ENCODE peak calls at places on chromosomes 12 and 14, in seven cellular contexts. V is T-helper 1 cell, X is kidney, Q is T-helper 2 cell, P is left kidney, R is fibroblast of lung, Y is MCF 10A. N is an unnamed sample.

GRCh38 chr14:68011629-68012028 is 192.1 kb downstream of the RAD51B start:
- DNase-seq in V (no peak), X (no peak), Q (no peak), P (peak; percentile 44), R (peak; percentile 96), Y (peak; percentile 27), N (no peak)

GRCh38 chr14:71733210-71733883 is 198.9 kb upstream of the RGS6 start:
- DNase-seq in V (no peak), X (no peak), Q (no peak), P (no peak), R (peak; percentile 82), Y (no peak), N (no peak)

GRCh38 chr12:71938728-71939385 is at the start of gene TPH2:
- DNase-seq in V (peak; percentile 12), X (peak; percentile 63), Q (peak; percentile 19), P (peak; percentile 94), R (peak; percentile 56), Y (peak; percentile 71), N (no peak)

GRCh38 chr12:94649349-94650142 is 811 bp downstream of the TMCC3 start:
- DNase-seq in V (peak; percentile 16), X (peak; percentile 86), Q (no peak), P (peak; percentile 76), R (peak; percentile 30), Y (peak; percentile 20), N (peak; percentile 69)

GRCh38 chr14:76829016-76829365 is 2.8 kb downstream of the LRRC74A start:
- DNase-seq in V (no peak), X (no peak), Q (no peak), P (no peak), R (no peak), Y (peak; percentile 5), N (no peak)

GRCh38 chr14:20732477-20732876 is 13.2 kb upstream of the EDDM3A start:
- DNase-seq in V (no peak), X (no peak), Q (no peak), P (no peak), R (no peak), Y (no peak), N (no peak)

GRCh38 chr14:74686324-74686723 is 26.6 kb downstream of the AREL1 start:
- DNase-seq in V (no peak), X (no peak), Q (no peak), P (no peak), R (no peak), Y (no peak), N (no peak)

GRCh38 chr14:89378119-89378518 is 38.9 kb downstream of the FOXN3 start:
- DNase-seq in V (no peak), X (no peak), Q (no peak), P (no peak), R (peak; percentile 89), Y (no peak), N (no peak)

GRCh38 chr14:99809864-99810854 is 16.9 kb downstream of the EML1 start:
- DNase-seq in V (no peak), X (no peak), Q (no peak), P (no peak), R (no peak), Y (no peak), N (no peak)

GRCh38 chr14:36474593-36474992 is 45.4 kb downstream of the NKX2-1 start:
- DNase-seq in V (no peak), X (no peak), Q (no peak), P (no peak), R (no peak), Y (no peak), N (no peak)

GRCh38 chr12:124512667-124513296 is 54.6 kb downstream of the NCOR2 start:
- DNase-seq in V (no peak), X (peak; percentile 95), Q (no peak), P (peak; percentile 78), R (peak; percentile 97), Y (peak; percentile 99), N (no peak)

GRCh38 chr14:21846227-21846885 is 172.7 kb upstream of the OR4E1 start:
- DNase-seq in V (peak; percentile 44), X (no peak), Q (peak; percentile 66), P (peak; percentile 17), R (no peak), Y (peak; percentile 45), N (peak; percentile 28)

GRCh38 chr12:46233418-46233817 is 35.4 kb downstream of the SLC38A1 start:
- DNase-seq in V (no peak), X (no peak), Q (no peak), P (no peak), R (no peak), Y (no peak), N (no peak)

GRCh38 chr12:28767836-28768348 is 381.2 kb upstream of the FAR2 start:
- DNase-seq in V (no peak), X (no peak), Q (no peak), P (no peak), R (peak; percentile 16), Y (no peak), N (no peak)

GRCh38 chr14:99774526-99775307 is 18.5 kb upstream of the EML1 start:
- DNase-seq in V (no peak), X (no peak), Q (no peak), P (no peak), R (peak; percentile 52), Y (no peak), N (peak; percentile 46)

GRCh38 chr12:116736962-116737773 is 701 bp downstream of the SPRING1 start:
- DNase-seq in V (no peak), X (no peak), Q (no peak), P (peak; percentile 62), R (no peak), Y (no peak), N (no peak)

GRCh38 chr14:81303258-81303935 is 82.6 kb upstream of the GTF2A1 start:
- DNase-seq in V (no peak), X (peak; percentile 86), Q (no peak), P (peak; percentile 19), R (no peak), Y (no peak), N (no peak)

GRCh38 chr12:123269395-123269892 is 2.2 kb downstream of the CDK2AP1 start:
- DNase-seq in V (peak; percentile 30), X (peak; percentile 92), Q (no peak), P (peak; percentile 95), R (peak; percentile 80), Y (no peak), N (peak; percentile 50)

N was measured in NCI-H524.